ENCODE peak calls at places on chromosomes 16 and 17, in ten cellular contexts. One of them, this sample, is unnamed.
A peak's percentile ranks its signal among the peaks of the same experiment; 100 is the strongest.

GRCh38 chr17:29140631-29141483 is 39.3 kb downstream of the MYO18A start:
- DNase-seq in Peyer's patch: peak; percentile 73
- DNase-seq in transverse colon: no peak
- DNase-seq in Right ventricle myocardium superior: peak; percentile 67
- DNase-seq in sigmoid colon: no peak
- DNase-seq in fibroblast of the aortic adventitia: peak; percentile 53
- DNase-seq in activated CD8-positive, alpha-beta T cell treated with anti-CD3 and anti-CD28 coated beads, Interleukin-2, amount 10 ng/mL, durations not matched to agents 7 days and 5 days: peak; percentile 70
- DNase-seq in amniotic stem cell: no peak
- DNase-seq in NCI-H774: no peak
- DNase-seq in hepatic stellate cell: no peak
- DNase-seq in this sample: peak; percentile 48

GRCh38 chr17:1714980-1715802 is 5.0 kb upstream of the TLCD2 start:
- DNase-seq in hepatic stellate cell: peak; percentile 91
- DNase-seq in fibroblast of the aortic adventitia: peak; percentile 99
- DNase-seq in amniotic stem cell: peak; percentile 77
- DNase-seq in transverse colon: peak; percentile 91
- DNase-seq in NCI-H774: no peak
- DNase-seq in Peyer's patch: peak; percentile 92
- DNase-seq in sigmoid colon: peak; percentile 97
- DNase-seq in activated CD8-positive, alpha-beta T cell treated with anti-CD3 and anti-CD28 coated beads, Interleukin-2, amount 10 ng/mL, durations not matched to agents 7 days and 5 days: peak; percentile 58
- DNase-seq in Right ventricle myocardium superior: peak; percentile 95
- DNase-seq in this sample: no peak

GRCh38 chr17:27455914-27456680 is at the start of gene KSR1:
- DNase-seq in hepatic stellate cell: peak; percentile 83
- DNase-seq in sigmoid colon: peak; percentile 90
- DNase-seq in transverse colon: peak; percentile 89
- DNase-seq in Peyer's patch: peak; percentile 95
- DNase-seq in NCI-H774: peak; percentile 85
- DNase-seq in Right ventricle myocardium superior: peak; percentile 89
- DNase-seq in fibroblast of the aortic adventitia: peak; percentile 63
- DNase-seq in activated CD8-positive, alpha-beta T cell treated with anti-CD3 and anti-CD28 coated beads, Interleukin-2, amount 10 ng/mL, durations not matched to agents 7 days and 5 days: peak; percentile 89
- DNase-seq in amniotic stem cell: no peak
- DNase-seq in this sample: peak; percentile 75

GRCh38 chr16:35745191-35745590 is 2285.8 kb downstream of the TP53TG3F start:
- DNase-seq in Right ventricle myocardium superior: no peak
- DNase-seq in transverse colon: no peak
- DNase-seq in fibroblast of the aortic adventitia: no peak
- DNase-seq in hepatic stellate cell: no peak
- DNase-seq in amniotic stem cell: no peak
- DNase-seq in activated CD8-positive, alpha-beta T cell treated with anti-CD3 and anti-CD28 coated beads, Interleukin-2, amount 10 ng/mL, durations not matched to agents 7 days and 5 days: no peak
- DNase-seq in Peyer's patch: no peak
- DNase-seq in sigmoid colon: no peak
- DNase-seq in NCI-H774: no peak
- DNase-seq in this sample: no peak

GRCh38 chr16:55494994-55495421 is 13.9 kb upstream of the LPCAT2 start:
- DNase-seq in hepatic stellate cell: peak; percentile 91
- DNase-seq in transverse colon: peak; percentile 45
- DNase-seq in activated CD8-positive, alpha-beta T cell treated with anti-CD3 and anti-CD28 coated beads, Interleukin-2, amount 10 ng/mL, durations not matched to agents 7 days and 5 days: no peak
- DNase-seq in NCI-H774: peak; percentile 16
- DNase-seq in fibroblast of the aortic adventitia: peak; percentile 95
- DNase-seq in amniotic stem cell: peak; percentile 69
- DNase-seq in Peyer's patch: no peak
- DNase-seq in sigmoid colon: peak; percentile 75
- DNase-seq in Right ventricle myocardium superior: no peak
- DNase-seq in this sample: no peak

GRCh38 chr16:9666834-9667480 is 515.3 kb downstream of the GRIN2A start:
- DNase-seq in NCI-H774: no peak
- DNase-seq in activated CD8-positive, alpha-beta T cell treated with anti-CD3 and anti-CD28 coated beads, Interleukin-2, amount 10 ng/mL, durations not matched to agents 7 days and 5 days: no peak
- DNase-seq in hepatic stellate cell: no peak
- DNase-seq in fibroblast of the aortic adventitia: no peak
- DNase-seq in Right ventricle myocardium superior: no peak
- DNase-seq in sigmoid colon: no peak
- DNase-seq in amniotic stem cell: no peak
- DNase-seq in transverse colon: peak; percentile 45
- DNase-seq in Peyer's patch: no peak
- DNase-seq in this sample: no peak

GRCh38 chr17:45310380-45311324 is 6.2 kb downstream of the MAP3K14 start:
- DNase-seq in activated CD8-positive, alpha-beta T cell treated with anti-CD3 and anti-CD28 coated beads, Interleukin-2, amount 10 ng/mL, durations not matched to agents 7 days and 5 days: no peak
- DNase-seq in Right ventricle myocardium superior: peak; percentile 76
- DNase-seq in Peyer's patch: peak; percentile 86
- DNase-seq in hepatic stellate cell: no peak
- DNase-seq in NCI-H774: peak; percentile 17
- DNase-seq in transverse colon: peak; percentile 84
- DNase-seq in sigmoid colon: no peak
- DNase-seq in fibroblast of the aortic adventitia: peak; percentile 58
- DNase-seq in amniotic stem cell: no peak
- DNase-seq in this sample: no peak

GRCh38 chr17:50533185-50533584 is 650 bp downstream of the EPN3 start:
- DNase-seq in transverse colon: no peak
- DNase-seq in Peyer's patch: no peak
- DNase-seq in activated CD8-positive, alpha-beta T cell treated with anti-CD3 and anti-CD28 coated beads, Interleukin-2, amount 10 ng/mL, durations not matched to agents 7 days and 5 days: no peak
- DNase-seq in hepatic stellate cell: no peak
- DNase-seq in Right ventricle myocardium superior: no peak
- DNase-seq in amniotic stem cell: no peak
- DNase-seq in sigmoid colon: no peak
- DNase-seq in NCI-H774: no peak
- DNase-seq in fibroblast of the aortic adventitia: no peak
- DNase-seq in this sample: no peak

GRCh38 chr16:57862698-57863433 is 60.6 kb upstream of the KIFC3 start:
- DNase-seq in amniotic stem cell: no peak
- DNase-seq in transverse colon: peak; percentile 24
- DNase-seq in NCI-H774: no peak
- DNase-seq in fibroblast of the aortic adventitia: no peak
- DNase-seq in activated CD8-positive, alpha-beta T cell treated with anti-CD3 and anti-CD28 coated beads, Interleukin-2, amount 10 ng/mL, durations not matched to agents 7 days and 5 days: no peak
- DNase-seq in sigmoid colon: no peak
- DNase-seq in Right ventricle myocardium superior: no peak
- DNase-seq in Peyer's patch: peak; percentile 80
- DNase-seq in hepatic stellate cell: no peak
- DNase-seq in this sample: no peak

GRCh38 chr17:29677139-29677834 is 54.6 kb upstream of the CORO6 start:
- DNase-seq in hepatic stellate cell: no peak
- DNase-seq in Right ventricle myocardium superior: peak; percentile 61
- DNase-seq in transverse colon: no peak
- DNase-seq in sigmoid colon: peak; percentile 83
- DNase-seq in fibroblast of the aortic adventitia: peak; percentile 76
- DNase-seq in activated CD8-positive, alpha-beta T cell treated with anti-CD3 and anti-CD28 coated beads, Interleukin-2, amount 10 ng/mL, durations not matched to agents 7 days and 5 days: no peak
- DNase-seq in Peyer's patch: no peak
- DNase-seq in NCI-H774: no peak
- DNase-seq in amniotic stem cell: no peak
- DNase-seq in this sample: no peak

GRCh38 chr17:35094902-35095301 is 24.8 kb downstream of the RAD51D start:
- DNase-seq in transverse colon: no peak
- DNase-seq in hepatic stellate cell: peak; percentile 49
- DNase-seq in sigmoid colon: no peak
- DNase-seq in Right ventricle myocardium superior: no peak
- DNase-seq in fibroblast of the aortic adventitia: peak; percentile 86
- DNase-seq in amniotic stem cell: peak; percentile 40
- DNase-seq in activated CD8-positive, alpha-beta T cell treated with anti-CD3 and anti-CD28 coated beads, Interleukin-2, amount 10 ng/mL, durations not matched to agents 7 days and 5 days: no peak
- DNase-seq in NCI-H774: no peak
- DNase-seq in Peyer's patch: no peak
- DNase-seq in this sample: no peak

GRCh38 chr16:71542377-71542776 is 16.2 kb downstream of the CHST4 start:
- DNase-seq in sigmoid colon: no peak
- DNase-seq in NCI-H774: no peak
- DNase-seq in Right ventricle myocardium superior: no peak
- DNase-seq in fibroblast of the aortic adventitia: peak; percentile 6
- DNase-seq in transverse colon: peak; percentile 60
- DNase-seq in amniotic stem cell: no peak
- DNase-seq in hepatic stellate cell: no peak
- DNase-seq in Peyer's patch: peak; percentile 82
- DNase-seq in activated CD8-positive, alpha-beta T cell treated with anti-CD3 and anti-CD28 coated beads, Interleukin-2, amount 10 ng/mL, durations not matched to agents 7 days and 5 days: peak; percentile 78
- DNase-seq in this sample: peak; percentile 9

GRCh38 chr17:57906910-57907309 is 48.3 kb downstream of the CUEDC1 start:
- DNase-seq in fibroblast of the aortic adventitia: no peak
- DNase-seq in transverse colon: no peak
- DNase-seq in sigmoid colon: no peak
- DNase-seq in hepatic stellate cell: no peak
- DNase-seq in Right ventricle myocardium superior: no peak
- DNase-seq in NCI-H774: no peak
- DNase-seq in activated CD8-positive, alpha-beta T cell treated with anti-CD3 and anti-CD28 coated beads, Interleukin-2, amount 10 ng/mL, durations not matched to agents 7 days and 5 days: no peak
- DNase-seq in Peyer's patch: no peak
- DNase-seq in amniotic stem cell: no peak
- DNase-seq in this sample: no peak

GRCh38 chr16:5584100-5584499 is 486.5 kb upstream of the EEF2KMT start:
- DNase-seq in fibroblast of the aortic adventitia: no peak
- DNase-seq in sigmoid colon: no peak
- DNase-seq in NCI-H774: no peak
- DNase-seq in amniotic stem cell: no peak
- DNase-seq in activated CD8-positive, alpha-beta T cell treated with anti-CD3 and anti-CD28 coated beads, Interleukin-2, amount 10 ng/mL, durations not matched to agents 7 days and 5 days: no peak
- DNase-seq in hepatic stellate cell: no peak
- DNase-seq in transverse colon: no peak
- DNase-seq in Peyer's patch: no peak
- DNase-seq in Right ventricle myocardium superior: no peak
- DNase-seq in this sample: no peak

This sample was measured in stimulated activated naive CD4-positive, alpha-beta T cell.